ENCODE peak calls at places on chromosome 5, in five cellular contexts. X is upper lobe of left lung, M is uterus, K is pancreas, W is cardiac muscle cell. D is an unnamed sample.

GRCh38 chr5:15499528-15500325 is at the start of gene FBXL7:
- DNase-seq in X (peak; percentile 94), M (peak; percentile 82), K (no peak), W (peak; percentile 87), D (no peak)

GRCh38 chr5:61824396-61824795 is 481.6 kb upstream of the KIF2A start:
- DNase-seq in X (no peak), M (no peak), K (no peak), W (no peak), D (no peak)

GRCh38 chr5:135491552-135492318 is 39.6 kb upstream of the TIFAB start:
- DNase-seq in X (peak; percentile 84), M (no peak), K (no peak), W (no peak), D (no peak)

GRCh38 chr5:96893342-96893741 is 17.0 kb downstream of the ERAP2 start:
- DNase-seq in X (no peak), M (no peak), K (no peak), W (peak; percentile 85), D (no peak)

GRCh38 chr5:142108432-142109355 is at the start of gene NDFIP1:
- DNase-seq in X (peak; percentile 98), M (peak; percentile 74), K (peak; percentile 86), W (peak; percentile 88), D (peak; percentile 82)

GRCh38 chr5:135030123-135030517 is 3.9 kb downstream of the PITX1 start:
- DNase-seq in X (no peak), M (no peak), K (no peak), W (no peak), D (no peak)

GRCh38 chr5:76500633-76501393 is 97.7 kb downstream of the IQGAP2 start:
- DNase-seq in X (no peak), M (no peak), K (no peak), W (peak; percentile 10), D (no peak)

GRCh38 chr5:11385901-11386293 is 518.3 kb downstream of the CTNND2 start:
- DNase-seq in X (no peak), M (no peak), K (no peak), W (no peak), D (no peak)

GRCh38 chr5:78295035-78295961 is 800 bp upstream of the AP3B1 start:
- DNase-seq in X (peak; percentile 78), M (peak; percentile 38), K (peak; percentile 52), W (peak; percentile 31), D (peak; percentile 16)

GRCh38 chr5:16776611-16777251 is 159.4 kb downstream of the MYO10 start:
- DNase-seq in X (no peak), M (no peak), K (peak; percentile 29), W (no peak), D (no peak)

GRCh38 chr5:94614156-94614805 is 4.1 kb downstream of the KIAA0825 start:
- DNase-seq in X (no peak), M (no peak), K (no peak), W (no peak), D (no peak)

GRCh38 chr5:73902327-73903051 is 276.5 kb downstream of the ARHGEF28 start:
- DNase-seq in X (no peak), M (no peak), K (no peak), W (peak; percentile 80), D (no peak)

GRCh38 chr5:83589786-83590185 is 118.2 kb downstream of the VCAN start:
- DNase-seq in X (no peak), M (no peak), K (no peak), W (no peak), D (no peak)

GRCh38 chr5:99437986-99438385 is 509.2 kb upstream of the CHD1 start:
- DNase-seq in X (no peak), M (no peak), K (no peak), W (no peak), D (no peak)

GRCh38 chr5:56100429-56101176 is 105.8 kb upstream of the IL6ST start:
- DNase-seq in X (no peak), M (no peak), K (no peak), W (no peak), D (no peak)

GRCh38 chr5:148386041-148386440 is 2.3 kb downstream of the FBXO38 start:
- DNase-seq in X (no peak), M (no peak), K (no peak), W (no peak), D (no peak)

GRCh38 chr5:55993013-55993412 is 1.8 kb downstream of the IL6ST start:
- DNase-seq in X (no peak), M (peak; percentile 29), K (no peak), W (peak; percentile 63), D (no peak)

GRCh38 chr5:177427211-177427822 is 841 bp downstream of the GRK6 start:
- DNase-seq in X (no peak), M (no peak), K (no peak), W (peak; percentile 11), D (no peak)

GRCh38 chr5:131610198-131611063 is 24.6 kb downstream of the RAPGEF6 start:
- DNase-seq in X (no peak), M (no peak), K (no peak), W (peak; percentile 68), D (no peak)

GRCh38 chr5:139205586-139205985 is 7.4 kb upstream of the SIL1 start:
- DNase-seq in X (no peak), M (no peak), K (no peak), W (no peak), D (no peak)

GRCh38 chr5:55923177-55923872 is 71.4 kb downstream of the IL6ST start:
- DNase-seq in X (no peak), M (no peak), K (no peak), W (no peak), D (no peak)

GRCh38 chr5:77630246-77631165 is 8.0 kb downstream of the OTP start:
- DNase-seq in X (peak; percentile 89), M (no peak), K (peak; percentile 67), W (no peak), D (no peak)

GRCh38 chr5:113020461-113021273 is 44.1 kb downstream of the DCP2 start:
- DNase-seq in X (no peak), M (no peak), K (no peak), W (peak; percentile 48), D (peak; percentile 11)

GRCh38 chr5:178777557-178777956 is 47.1 kb upstream of the ZNF354A start:
- DNase-seq in X (no peak), M (no peak), K (no peak), W (no peak), D (no peak)

GRCh38 chr5:109943701-109944235 is 254.0 kb downstream of the MAN2A1 start:
- DNase-seq in X (no peak), M (no peak), K (no peak), W (no peak), D (no peak)

DNA sequence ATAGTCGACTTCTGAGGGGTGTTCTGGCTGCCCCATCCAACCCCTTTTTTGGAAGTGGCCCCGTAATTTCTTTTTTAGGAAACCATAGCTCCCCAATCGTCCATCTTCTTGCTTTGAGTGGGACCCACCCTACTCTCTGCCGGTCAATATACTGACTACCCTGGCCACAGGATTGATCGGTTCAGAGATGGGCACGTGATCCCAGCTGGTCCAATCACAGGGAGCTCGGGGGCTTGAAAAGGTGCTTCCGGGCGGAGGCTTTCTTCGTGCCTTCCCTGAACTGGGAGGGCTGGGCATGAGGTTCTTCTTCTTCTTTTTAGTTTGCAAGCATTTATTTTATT is 78.7 kb upstream of the SH3PXD2B start:
- DNase-seq in X (no peak), M (no peak), K (no peak), W (no peak), D (no peak)
- H3K27ac ChIP-seq in X (no peak overlapping the region), M (no peak overlapping the region), K (no peak overlapping the region), W (no peak overlapping the region), D (no peak overlapping the region)

GRCh38 chr5:151810449-151810848 is 38.7 kb downstream of the G3BP1 start:
- DNase-seq in X (no peak), M (no peak), K (no peak), W (peak; percentile 29), D (no peak)

GRCh38 chr5:151805414-151806225 is 33.9 kb downstream of the G3BP1 start:
- DNase-seq in X (no peak), M (peak; percentile 34), K (no peak), W (peak; percentile 83), D (no peak)

GRCh38 chr5:151810907-151811306 is 39.2 kb downstream of the G3BP1 start:
- DNase-seq in X (no peak), M (no peak), K (no peak), W (no peak), D (no peak)

GRCh38 chr5:151811593-151812321 is 40.0 kb downstream of the G3BP1 start:
- DNase-seq in X (no peak), M (peak; percentile 36), K (no peak), W (peak; percentile 84), D (no peak)

DNA sequence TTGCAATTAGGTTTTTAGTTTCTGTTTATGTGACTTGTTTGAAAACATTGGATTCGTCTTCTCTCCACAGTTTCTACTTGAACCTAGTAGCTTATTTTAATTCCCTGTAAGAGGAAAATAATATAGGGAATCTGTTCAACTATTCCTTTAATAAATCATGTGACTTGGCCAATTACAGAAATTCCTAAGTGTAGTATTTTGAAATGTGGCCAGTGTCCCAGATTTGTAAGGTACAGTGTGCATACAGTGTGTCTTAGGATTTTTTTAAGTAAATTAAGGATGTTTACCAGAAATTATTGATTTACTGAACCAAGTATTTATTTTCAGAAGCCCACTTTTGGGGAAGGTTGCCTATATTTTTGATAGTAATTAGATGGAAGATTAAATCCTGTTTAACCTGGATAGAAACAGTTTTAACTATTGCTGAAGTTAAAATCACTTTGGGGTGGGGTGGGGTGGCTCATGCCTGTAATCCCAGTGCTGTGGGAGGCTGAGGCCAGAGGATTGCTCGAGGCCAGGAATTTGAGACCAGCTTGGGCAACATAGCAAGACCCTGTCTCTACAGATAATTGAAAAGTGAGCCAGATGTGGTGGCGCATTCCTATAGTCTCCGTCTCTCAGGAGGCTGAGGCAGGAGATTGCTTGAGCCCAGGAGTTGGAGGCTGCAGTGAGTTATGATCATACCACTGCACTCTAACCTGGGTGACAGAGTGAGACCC is 36.9 kb downstream of the G3BP1 start:
- DNase-seq in X (no peak), M (no peak), K (no peak), W (peak; percentile 54), D (no peak)
- TF ChIP-seq CTCF in X (no peak), M (no peak), K (no peak), W (no peak), D (no peak)

DNA sequence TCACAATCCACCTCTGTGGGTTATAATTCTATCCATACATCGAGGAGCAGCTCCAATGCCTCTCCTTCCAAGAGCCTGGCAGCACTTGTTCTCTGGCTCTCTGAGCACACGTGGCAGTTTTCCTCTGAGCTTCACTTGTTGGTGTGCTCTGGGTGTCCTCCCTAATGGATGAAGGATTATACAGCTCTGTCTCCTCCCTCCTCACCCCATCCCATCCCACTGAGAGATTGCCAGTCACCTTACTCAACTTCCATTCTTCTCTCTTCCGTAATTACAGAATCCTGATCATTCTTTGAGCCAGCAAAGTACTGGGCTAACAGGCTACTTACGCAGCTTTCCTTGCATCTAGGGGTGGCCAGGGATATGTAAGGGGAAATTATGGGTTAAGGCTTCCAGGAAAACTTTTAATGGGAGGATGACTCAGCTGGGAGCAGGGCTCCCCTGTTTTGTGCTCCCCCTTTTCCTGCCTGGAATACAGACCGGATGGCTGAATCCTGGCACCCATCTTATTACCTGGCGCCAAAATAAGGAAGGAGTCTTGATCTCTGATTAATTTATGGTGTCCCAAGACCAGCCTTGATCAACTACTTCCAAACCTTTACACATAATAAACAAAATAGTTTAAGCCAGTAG is 6.3 kb upstream of the CCDC69 start:
- DNase-seq in X (no peak), M (peak; percentile 53), K (no peak), W (no peak), D (no peak)
- H3K27ac ChIP-seq in X (peak overlapping the region; percentile 53), M (peak overlapping the region; percentile 46), K (no peak overlapping the region), W (peak overlapping the region; percentile 32), D (no peak overlapping the region)

DNA sequence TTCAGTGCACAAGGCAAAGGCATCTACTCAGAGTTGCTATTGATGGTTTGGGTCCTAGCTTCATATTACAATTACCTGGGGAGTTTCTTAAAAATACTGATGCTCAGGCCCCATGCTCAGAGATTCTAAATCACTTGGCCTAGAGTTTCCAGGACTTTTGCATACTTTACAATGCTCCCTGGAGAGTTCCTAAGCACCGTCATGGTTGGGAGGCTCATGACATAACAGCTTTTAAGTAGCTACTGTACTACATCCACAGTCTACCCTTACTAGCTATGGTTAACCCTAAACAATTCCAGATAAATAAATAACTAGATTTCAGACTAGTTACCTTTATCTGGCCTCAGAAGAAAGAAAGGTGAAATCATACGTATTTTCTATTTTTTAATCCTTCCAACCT is 414.4 kb downstream of the PDE4D start:
- DNase-seq in X (no peak), M (no peak), K (no peak), W (no peak), D (no peak)
- TF ChIP-seq CTCF in X (no peak), M (no peak), K (no peak), W (no peak), D (no peak)

D was measured in CD4-positive, alpha-beta T cell.